ENCODE peak calls at places on chromosomes 3 and 15, in five cellular contexts. Y, U, I, Q and B are unnamed samples.

GRCh38 chr15:60619131-60619530 is 140.2 kb upstream of the ICE2 start:
- DNase-seq in Y (no peak), U (no peak), I (no peak), Q (no peak), B (no peak)

GRCh38 chr15:98668566-98669308 is 20.4 kb downstream of the IGF1R start:
- DNase-seq in Y (no peak), U (no peak), I (no peak), Q (peak; percentile 93), B (no peak)

GRCh38 chr15:28113426-28114113 is 14.5 kb upstream of the OCA2 start:
- DNase-seq in Y (no peak), U (no peak), I (no peak), Q (no peak), B (no peak)

GRCh38 chr3:32450426-32450825 is 52.2 kb downstream of the CMTM6 start:
- DNase-seq in Y (no peak), U (no peak), I (no peak), Q (no peak), B (no peak)

GRCh38 chr3:31776016-31776415 is 205.0 kb downstream of the OSBPL10 start:
- DNase-seq in Y (no peak), U (no peak), I (no peak), Q (peak; percentile 34), B (no peak)

GRCh38 chr3:16482770-16483531 is 30.5 kb downstream of the RFTN1 start:
- DNase-seq in Y (peak; percentile 41), U (no peak), I (peak; percentile 75), Q (no peak), B (no peak)

GRCh38 chr15:92801774-92802464 is 98.2 kb upstream of the CHD2 start:
- DNase-seq in Y (no peak), U (peak; percentile 57), I (no peak), Q (peak; percentile 73), B (no peak)

GRCh38 chr3:135125171-135125801 is 330.2 kb downstream of the EPHB1 start:
- DNase-seq in Y (peak; percentile 31), U (no peak), I (no peak), Q (peak; percentile 1), B (no peak)

GRCh38 chr15:70062321-70062956 is 35.3 kb downstream of the TLE3 start:
- DNase-seq in Y (no peak), U (peak; percentile 70), I (no peak), Q (no peak), B (peak; percentile 86)

GRCh38 chr3:50444782-50445181 is 58.7 kb downstream of the CACNA2D2 start:
- DNase-seq in Y (no peak), U (no peak), I (no peak), Q (no peak), B (no peak)

GRCh38 chr3:177618873-177619771 is 421.8 kb upstream of the TBL1XR1 start:
- DNase-seq in Y (no peak), U (no peak), I (no peak), Q (peak; percentile 56), B (no peak)

GRCh38 chr3:107988464-107989156 is 102.2 kb downstream of the CD47 start:
- DNase-seq in Y (no peak), U (no peak), I (no peak), Q (peak; percentile 64), B (no peak)

GRCh38 chr3:171748341-171748918 is 61.9 kb downstream of the PLD1 start:
- DNase-seq in Y (no peak), U (no peak), I (no peak), Q (no peak), B (no peak)

GRCh38 chr3:115876860-115877646 is 253.7 kb downstream of the GAP43 start:
- DNase-seq in Y (no peak), U (no peak), I (no peak), Q (no peak), B (no peak)

GRCh38 chr3:85864896-85865295 is 906.1 kb downstream of the CADM2 start:
- DNase-seq in Y (no peak), U (no peak), I (no peak), Q (no peak), B (no peak)

GRCh38 chr3:55446860-55447259 is 40.2 kb downstream of the WNT5A start:
- DNase-seq in Y (no peak), U (no peak), I (no peak), Q (no peak), B (no peak)

GRCh38 chr3:107523361-107524213 is 825 bp downstream of the BBX start:
- DNase-seq in Y (peak; percentile 45), U (peak; percentile 19), I (peak; percentile 51), Q (peak; percentile 59), B (peak; percentile 37)

GRCh38 chr15:61621146-61621545 is 392.0 kb upstream of the RORA start:
- DNase-seq in Y (no peak), U (no peak), I (peak; percentile 65), Q (peak; percentile 10), B (peak; percentile 49)

GRCh38 chr3:69426905-69427304 is 41.0 kb upstream of the FRMD4B start:
- DNase-seq in Y (no peak), U (no peak), I (no peak), Q (no peak), B (no peak)

GRCh38 chr3:194805546-194805945 is 119.9 kb downstream of the FAM43A start:
- DNase-seq in Y (no peak), U (no peak), I (no peak), Q (no peak), B (no peak)

GRCh38 chr3:146326875-146327543 is 76.1 kb upstream of the PLSCR4 start:
- DNase-seq in Y (no peak), U (no peak), I (no peak), Q (peak; percentile 51), B (no peak)

GRCh38 chr15:33461671-33462070 is 150.9 kb downstream of the RYR3 start:
- DNase-seq in Y (no peak), U (no peak), I (no peak), Q (no peak), B (no peak)

GRCh38 chr15:63156708-63157065 is 590 bp downstream of the RPS27L start:
- DNase-seq in Y (no peak), U (no peak), I (no peak), Q (peak; percentile 52), B (no peak)

GRCh38 chr15:25088261-25088790 is 133.5 kb downstream of the SNRPN start:
- DNase-seq in Y (no peak), U (no peak), I (peak; percentile 9), Q (no peak), B (peak; percentile 17)

GRCh38 chr3:149783576-149783975 is 8.8 kb downstream of the ANKUB1 start:
- DNase-seq in Y (no peak), U (no peak), I (no peak), Q (peak; percentile 33), B (no peak)

GRCh38 chr3:107522510-107523360 is at the start of gene BBX:
- DNase-seq in Y (peak; percentile 83), U (peak; percentile 94), I (peak; percentile 93), Q (peak; percentile 98), B (peak; percentile 97)

GRCh38 chr3:149378420-149379388 is 1.3 kb upstream of the TM4SF1 start:
- DNase-seq in Y (no peak), U (no peak), I (no peak), Q (no peak), B (no peak)

GRCh38 chr3:171833775-171834460 is 9.2 kb upstream of the TMEM212 start:
- DNase-seq in Y (peak; percentile 32), U (no peak), I (no peak), Q (no peak), B (no peak)

GRCh38 chr3:90241481-90241880 is 1134.1 kb downstream of the EPHA3 start:
- DNase-seq in Y (no peak), U (no peak), I (no peak), Q (peak; percentile 60), B (no peak)
- TF ChIP-seq CTCF in Y (no peak), U (no peak), I (no peak), Q (no peak), B (no peak)

GRCh38 chr15:69061414-69061842 is 46.9 kb downstream of the NOX5 start:
- DNase-seq in Y (no peak), U (no peak), I (peak; percentile 22), Q (no peak), B (no peak)
- TF ChIP-seq CTCF in Y (no peak), U (no peak), I (peak; percentile 39), Q (no peak), B (peak; percentile 16)

GRCh38 chr3:81601707-81602305 is 159.6 kb downstream of the GBE1 start:
- DNase-seq in Y (peak; percentile 3), U (no peak), I (no peak), Q (no peak), B (no peak)

GRCh38 chr3:81602781-81603180 is 158.7 kb downstream of the GBE1 start:
- DNase-seq in Y (no peak), U (no peak), I (no peak), Q (no peak), B (no peak)
- TF ChIP-seq CTCF in Y (no peak), U (no peak), I (no peak), Q (no peak), B (no peak)

DNA sequence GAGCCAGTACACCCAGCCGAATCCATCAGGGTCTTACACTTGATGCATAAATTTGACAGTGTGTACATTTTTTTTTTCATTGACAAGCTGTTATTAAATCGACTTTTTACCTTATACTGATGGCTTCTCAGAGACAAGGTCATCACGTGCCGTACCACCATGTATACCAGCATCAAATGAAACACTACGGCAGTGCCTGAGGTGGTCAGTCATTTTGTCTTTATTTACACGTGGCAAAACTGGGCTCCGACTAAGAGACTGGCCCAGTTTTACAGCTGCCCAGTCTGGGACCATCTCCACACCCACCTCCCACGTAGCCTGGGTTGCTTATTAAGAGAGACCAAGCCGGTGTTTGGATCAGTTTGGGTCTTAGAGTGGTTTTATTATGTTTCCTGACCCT is 57.4 kb downstream of the TMEM266 start:
- DNase-seq in Y (no peak), U (no peak), I (no peak), Q (no peak), B (no peak)
- TF ChIP-seq CTCF in Y (no peak), U (no peak), I (no peak), Q (no peak), B (no peak)

GRCh38 chr3:47394140-47394855 is 13.5 kb downstream of the PTPN23 start:
- DNase-seq in Y (no peak), U (no peak), I (no peak), Q (no peak), B (no peak)
- TF ChIP-seq CTCF in Y (no peak), U (no peak), I (no peak), Q (no peak), B (no peak)

DNA sequence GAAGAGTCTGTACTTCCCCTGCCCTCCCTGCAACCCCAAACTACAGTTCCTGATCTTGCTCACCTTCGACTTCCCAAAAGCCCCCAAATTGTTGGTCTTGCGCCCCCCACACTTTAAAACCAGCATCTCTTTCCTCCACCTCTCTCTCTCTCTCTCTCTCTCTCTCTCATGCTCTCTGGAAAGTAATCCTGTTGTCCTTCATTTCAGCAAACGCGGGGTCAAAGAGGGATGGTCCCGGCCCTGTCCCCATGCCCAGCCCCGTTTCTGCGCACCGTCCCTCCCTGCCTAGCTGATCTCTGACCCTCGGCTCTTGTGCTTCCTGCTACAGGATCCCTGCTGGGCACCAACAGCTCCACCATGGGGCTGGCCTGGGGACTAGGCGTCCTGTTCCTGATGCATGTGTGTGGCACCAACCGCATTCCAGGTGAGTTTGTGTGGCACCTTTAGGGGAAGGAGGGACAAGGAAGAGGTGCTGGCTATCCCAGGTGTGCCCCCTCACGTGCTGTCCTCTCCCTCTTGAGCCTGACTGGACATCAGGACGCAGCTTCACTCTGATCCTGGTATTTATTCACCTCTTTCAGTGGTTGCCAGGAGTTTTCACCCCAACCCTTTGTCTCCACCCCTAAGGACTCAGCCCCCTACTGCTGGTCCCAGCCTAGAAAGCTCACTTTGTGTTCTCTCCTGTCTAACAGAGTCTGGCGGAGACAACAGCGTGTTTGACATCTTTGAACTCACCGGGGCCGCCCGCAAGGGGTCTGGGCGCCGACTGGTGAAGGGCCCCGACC is 814 bp downstream of the THBS1 start:
- DNase-seq in Y (no peak), U (peak; percentile 48), I (peak; percentile 71), Q (peak; percentile 80), B (no peak)
- TF ChIP-seq CTCF in Y (no peak), U (peak; percentile 29), I (peak; percentile 34), Q (peak; percentile 79), B (no peak)